ENCODE peak calls at places on chromosome 9, in five cellular contexts. One of them, this sample, is unnamed.

GRCh38 chr9:3526903-3527652 is 1.3 kb upstream of the RFX3 start:
- DNase-seq in OCI-LY7: peak; percentile 79
- DNase-seq in cardiac fibroblast: peak; percentile 29
- DNase-seq in lung: no peak
- DNase-seq in GM12865: peak; percentile 87
- DNase-seq in this sample: peak; percentile 19

GRCh38 chr9:6382681-6383080 is 30.3 kb upstream of the UHRF2 start:
- DNase-seq in GM12865: no peak
- DNase-seq in lung: no peak
- DNase-seq in cardiac fibroblast: peak; percentile 57
- DNase-seq in OCI-LY7: no peak
- DNase-seq in this sample: no peak

GRCh38 chr9:132703336-132703735 is 33.1 kb downstream of the GTF3C4 start:
- DNase-seq in lung: no peak
- DNase-seq in GM12865: no peak
- DNase-seq in OCI-LY7: no peak
- DNase-seq in cardiac fibroblast: peak; percentile 38
- DNase-seq in this sample: peak; percentile 83

GRCh38 chr9:135262248-135262647 is 174.8 kb downstream of the OLFM1 start:
- DNase-seq in cardiac fibroblast: no peak
- DNase-seq in lung: no peak
- DNase-seq in OCI-LY7: no peak
- DNase-seq in GM12865: no peak
- DNase-seq in this sample: no peak

GRCh38 chr9:100852088-100852487 is 176.4 kb upstream of the PLPPR1 start:
- DNase-seq in lung: no peak
- DNase-seq in cardiac fibroblast: no peak
- DNase-seq in GM12865: no peak
- DNase-seq in OCI-LY7: no peak
- DNase-seq in this sample: no peak

GRCh38 chr9:136690104-136690840 is 3.0 kb upstream of the AGPAT2 start:
- DNase-seq in cardiac fibroblast: no peak
- DNase-seq in GM12865: no peak
- DNase-seq in lung: no peak
- DNase-seq in OCI-LY7: no peak
- DNase-seq in this sample: no peak

GRCh38 chr9:137387034-137387890 is 35.7 kb downstream of the EXD3 start:
- DNase-seq in lung: no peak
- DNase-seq in OCI-LY7: no peak
- DNase-seq in GM12865: peak; percentile 30
- DNase-seq in cardiac fibroblast: peak; percentile 14
- DNase-seq in this sample: no peak

GRCh38 chr9:120710110-120710981 is 3.9 kb downstream of the MEGF9 start:
- DNase-seq in OCI-LY7: peak; percentile 60
- DNase-seq in GM12865: peak; percentile 88
- DNase-seq in lung: no peak
- DNase-seq in cardiac fibroblast: peak; percentile 67
- DNase-seq in this sample: peak; percentile 43

GRCh38 chr9:121682201-121682600 is 30.8 kb downstream of the DAB2IP start:
- DNase-seq in OCI-LY7: no peak
- DNase-seq in cardiac fibroblast: no peak
- DNase-seq in GM12865: no peak
- DNase-seq in lung: no peak
- DNase-seq in this sample: peak; percentile 13

DNA sequence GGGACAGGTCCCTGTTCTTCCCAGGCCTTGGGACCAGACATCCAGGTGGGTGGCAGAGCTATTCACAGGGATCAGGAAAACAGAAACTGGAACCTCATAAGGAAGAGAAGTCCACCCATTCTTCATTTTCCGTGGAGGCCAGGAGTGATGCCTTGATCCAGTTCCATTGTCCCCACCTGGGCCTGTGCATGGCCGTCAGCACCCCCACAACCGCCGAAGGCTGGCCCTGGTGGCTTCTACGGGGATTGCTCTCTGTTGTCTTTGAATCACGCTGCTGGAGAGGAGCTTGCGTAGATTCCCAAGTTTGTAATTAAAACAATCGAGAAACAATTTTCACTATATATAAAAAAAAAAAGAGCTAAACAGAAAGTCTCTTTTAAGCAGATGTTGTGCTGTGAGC is 134.4 kb downstream of the MVB12B start:
- DNase-seq in lung: no peak
- DNase-seq in OCI-LY7: no peak
- DNase-seq in GM12865: no peak
- DNase-seq in cardiac fibroblast: no peak
- DNase-seq in this sample: no peak
- TF ChIP-seq CTCF in lung: no peak
- TF ChIP-seq CTCF in OCI-LY7: no peak
- TF ChIP-seq CTCF in GM12865: no peak
- TF ChIP-seq CTCF in cardiac fibroblast: no peak
- TF ChIP-seq CTCF in this sample: no peak

GRCh38 chr9:2290382-2290781 is 275.2 kb downstream of the SMARCA2 start:
- DNase-seq in GM12865: no peak
- DNase-seq in lung: no peak
- DNase-seq in OCI-LY7: no peak
- DNase-seq in cardiac fibroblast: no peak
- DNase-seq in this sample: no peak

GRCh38 chr9:2292733-2293132 is 277.6 kb downstream of the SMARCA2 start:
- DNase-seq in lung: no peak
- DNase-seq in OCI-LY7: no peak
- DNase-seq in cardiac fibroblast: no peak
- DNase-seq in GM12865: no peak
- DNase-seq in this sample: no peak

GRCh38 chr9:2289234-2289755 is 274.1 kb downstream of the SMARCA2 start:
- DNase-seq in GM12865: no peak
- DNase-seq in lung: no peak
- DNase-seq in OCI-LY7: no peak
- DNase-seq in cardiac fibroblast: no peak
- DNase-seq in this sample: no peak

GRCh38 chr9:2288309-2288708 is 273.2 kb downstream of the SMARCA2 start:
- DNase-seq in cardiac fibroblast: no peak
- DNase-seq in lung: no peak
- DNase-seq in GM12865: no peak
- DNase-seq in OCI-LY7: no peak
- DNase-seq in this sample: no peak

DNA sequence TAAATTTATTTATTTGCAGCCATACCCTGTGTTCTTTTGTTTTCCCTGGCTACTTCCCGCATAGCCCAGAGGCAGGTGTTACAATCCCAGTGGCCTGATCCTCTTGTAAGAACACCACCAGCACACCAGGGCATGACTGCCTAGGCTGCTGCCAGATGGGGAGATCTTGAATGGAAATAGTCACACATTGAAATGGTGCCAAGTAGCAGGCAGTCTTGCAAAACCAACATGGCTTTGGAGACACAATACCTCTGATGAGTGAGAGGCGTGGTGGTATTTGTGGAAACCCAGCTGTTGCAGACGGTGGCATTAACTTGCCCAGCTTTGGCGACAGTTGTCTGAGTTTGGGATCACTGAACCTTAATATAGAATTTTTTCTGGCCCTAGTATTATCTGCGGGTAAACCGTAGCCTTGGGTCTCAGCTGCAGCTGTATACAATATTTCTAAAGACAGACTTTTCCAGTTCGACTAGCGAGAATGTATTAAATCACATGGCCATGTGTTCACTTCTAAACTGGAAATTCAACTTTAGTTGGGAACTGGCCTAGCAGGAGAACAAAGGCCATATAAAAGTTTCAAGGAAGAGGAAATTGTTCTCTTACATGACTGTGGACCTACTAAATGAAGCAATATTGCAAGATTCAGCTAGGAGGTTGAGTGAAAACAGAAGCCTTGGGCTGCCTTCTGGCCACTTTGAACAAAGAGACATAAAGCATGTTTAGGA is 277.0 kb downstream of the SMARCA2 start:
- DNase-seq in GM12865: no peak
- DNase-seq in lung: no peak
- DNase-seq in OCI-LY7: no peak
- DNase-seq in cardiac fibroblast: peak; percentile 54
- DNase-seq in this sample: peak; percentile 97
- H3K4me3 ChIP-seq in GM12865: no peak overlapping the region
- H3K4me3 ChIP-seq in lung: no peak overlapping the region
- H3K4me3 ChIP-seq in OCI-LY7: no peak overlapping the region
- H3K4me3 ChIP-seq in cardiac fibroblast: no peak overlapping the region
- H3K4me3 ChIP-seq in this sample: peak overlapping the region; percentile 21

GRCh38 chr9:71624728-71625127 is 143.6 kb downstream of the CEMIP2 start:
- DNase-seq in cardiac fibroblast: no peak
- DNase-seq in OCI-LY7: no peak
- DNase-seq in GM12865: no peak
- DNase-seq in lung: no peak
- DNase-seq in this sample: no peak
- TF ChIP-seq CTCF in cardiac fibroblast: peak; percentile 17
- TF ChIP-seq CTCF in OCI-LY7: no peak
- TF ChIP-seq CTCF in GM12865: no peak
- TF ChIP-seq CTCF in lung: no peak
- TF ChIP-seq CTCF in this sample: peak; percentile 24

GRCh38 chr9:36151306-36152210 is 15.0 kb downstream of the GLIPR2 start:
- DNase-seq in GM12865: peak; percentile 93
- DNase-seq in lung: peak; percentile 74
- DNase-seq in OCI-LY7: peak; percentile 92
- DNase-seq in cardiac fibroblast: peak; percentile 90
- DNase-seq in this sample: peak; percentile 57
- H3K4me3 ChIP-seq in GM12865: peak overlapping the region; percentile 48
- H3K4me3 ChIP-seq in lung: no peak overlapping the region
- H3K4me3 ChIP-seq in OCI-LY7: peak overlapping the region; percentile 64
- H3K4me3 ChIP-seq in cardiac fibroblast: no peak overlapping the region
- H3K4me3 ChIP-seq in this sample: no peak overlapping the region

DNA sequence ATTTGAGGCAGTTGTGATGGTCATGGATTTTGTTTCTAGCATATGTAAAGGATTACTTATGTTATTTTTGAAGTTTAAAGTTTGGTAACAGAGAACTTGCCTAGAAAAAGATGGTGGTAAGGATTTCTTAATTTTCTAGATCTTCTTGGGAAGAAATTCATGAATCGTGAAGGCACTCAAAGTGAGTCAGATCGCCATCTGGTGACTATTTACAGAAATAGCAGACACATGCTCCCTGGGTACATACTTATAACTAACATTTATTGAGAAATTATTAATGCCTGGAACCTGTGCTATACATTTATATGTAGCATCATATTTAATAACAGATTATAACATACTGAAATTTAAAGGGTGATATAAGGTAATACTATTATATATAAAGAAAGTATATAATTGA is 299.7 kb downstream of the IZUMO3 start:
- DNase-seq in GM12865: peak; percentile 7
- DNase-seq in lung: no peak
- DNase-seq in cardiac fibroblast: peak; percentile 43
- DNase-seq in OCI-LY7: peak; percentile 32
- DNase-seq in this sample: peak; percentile 57
- TF ChIP-seq CTCF in GM12865: no peak
- TF ChIP-seq CTCF in lung: no peak
- TF ChIP-seq CTCF in cardiac fibroblast: peak; percentile 11
- TF ChIP-seq CTCF in OCI-LY7: peak; percentile 80
- TF ChIP-seq CTCF in this sample: peak; percentile 50

GRCh38 chr9:88589656-88590055 is 54.7 kb downstream of the NXNL2 start:
- DNase-seq in cardiac fibroblast: no peak
- DNase-seq in OCI-LY7: no peak
- DNase-seq in lung: no peak
- DNase-seq in GM12865: no peak
- DNase-seq in this sample: no peak
- H3K4me3 ChIP-seq in cardiac fibroblast: no peak overlapping the region
- H3K4me3 ChIP-seq in OCI-LY7: no peak overlapping the region
- H3K4me3 ChIP-seq in lung: no peak overlapping the region
- H3K4me3 ChIP-seq in GM12865: no peak overlapping the region
- H3K4me3 ChIP-seq in this sample: no peak overlapping the region